ENCODE peak calls at places on chromosome 21, in five cellular contexts. One of them, this sample, is unnamed.

GRCh38 chr21:23016617-23017016 is 2018.4 kb downstream of the NCAM2 start:
- DNase-seq in H1: peak
- DNase-seq in H9: peak
- DNase-seq in neuronal stem cell: no peak
- DNase-seq in mesenchymal stem cell: no peak
- DNase-seq in this sample: no peak

GRCh38 chr21:42566524-42567180 is 53.0 kb downstream of the SLC37A1 start:
- DNase-seq in H1: no peak
- DNase-seq in H9: no peak
- DNase-seq in neuronal stem cell: no peak
- DNase-seq in mesenchymal stem cell: no peak
- DNase-seq in this sample: no peak

GRCh38 chr21:31293986-31294385 is 50.1 kb downstream of the TIAM1 start:
- DNase-seq in H1: no peak
- DNase-seq in H9: no peak
- DNase-seq in neuronal stem cell: peak
- DNase-seq in mesenchymal stem cell: peak
- DNase-seq in this sample: peak

GRCh38 chr21:30482130-30482529 is 2.0 kb upstream of the KRTAP19-1 start:
- DNase-seq in H1: no peak
- DNase-seq in H9: no peak
- DNase-seq in neuronal stem cell: no peak
- DNase-seq in mesenchymal stem cell: no peak
- DNase-seq in this sample: no peak

GRCh38 chr21:42513151-42513984 is at the start of gene SLC37A1:
- DNase-seq in H1: no peak
- DNase-seq in H9: peak
- DNase-seq in neuronal stem cell: no peak
- DNase-seq in mesenchymal stem cell: no peak
- DNase-seq in this sample: peak

GRCh38 chr21:7947422-7947821 is 2574.0 kb upstream of the TPTE start:
- DNase-seq in H1: no peak
- DNase-seq in H9: no peak
- DNase-seq in neuronal stem cell: no peak
- DNase-seq in mesenchymal stem cell: no peak
- DNase-seq in this sample: no peak

GRCh38 chr21:36263797-36264196 is 56.2 kb upstream of the MORC3 start:
- DNase-seq in H1: no peak
- DNase-seq in H9: no peak
- DNase-seq in neuronal stem cell: no peak
- DNase-seq in mesenchymal stem cell: no peak
- DNase-seq in this sample: no peak

GRCh38 chr21:42992943-42993712 is 18.8 kb downstream of the PKNOX1 start:
- DNase-seq in H1: no peak
- DNase-seq in H9: no peak
- DNase-seq in neuronal stem cell: no peak
- DNase-seq in mesenchymal stem cell: peak
- DNase-seq in this sample: no peak

GRCh38 chr21:45990049-45990711 is 8.6 kb downstream of the COL6A1 start:
- DNase-seq in H1: no peak
- DNase-seq in H9: no peak
- DNase-seq in neuronal stem cell: no peak
- DNase-seq in mesenchymal stem cell: no peak
- DNase-seq in this sample: no peak

GRCh38 chr21:14741237-14741636 is 195.1 kb upstream of the SAMSN1 start:
- DNase-seq in H1: no peak
- DNase-seq in H9: no peak
- DNase-seq in neuronal stem cell: no peak
- DNase-seq in mesenchymal stem cell: no peak
- DNase-seq in this sample: peak

GRCh38 chr21:28538987-28539622 is 453.6 kb downstream of the LTN1 start:
- DNase-seq in H1: no peak
- DNase-seq in H9: no peak
- DNase-seq in neuronal stem cell: no peak
- DNase-seq in mesenchymal stem cell: peak
- DNase-seq in this sample: peak

GRCh38 chr21:31901342-31901741 is 28.5 kb downstream of the HUNK start:
- DNase-seq in H1: no peak
- DNase-seq in H9: no peak
- DNase-seq in neuronal stem cell: no peak
- DNase-seq in mesenchymal stem cell: no peak
- DNase-seq in this sample: no peak

GRCh38 chr21:42833439-42833815 is 45.9 kb downstream of the WDR4 start:
- DNase-seq in H1: no peak
- DNase-seq in H9: peak
- DNase-seq in neuronal stem cell: no peak
- DNase-seq in mesenchymal stem cell: peak
- DNase-seq in this sample: peak

GRCh38 chr21:46675595-46676280 is 40.3 kb downstream of the PRMT2 start:
- DNase-seq in H1: no peak
- DNase-seq in H9: no peak
- DNase-seq in neuronal stem cell: no peak
- DNase-seq in mesenchymal stem cell: no peak
- DNase-seq in this sample: no peak

GRCh38 chr21:15221799-15222386 is 157.1 kb upstream of the NRIP1 start:
- DNase-seq in H1: peak
- DNase-seq in H9: peak
- DNase-seq in neuronal stem cell: peak
- DNase-seq in mesenchymal stem cell: peak
- DNase-seq in this sample: no peak

GRCh38 chr21:42149656-42150457 is 69.1 kb upstream of the ABCG1 start:
- DNase-seq in H1: no peak
- DNase-seq in H9: peak
- DNase-seq in neuronal stem cell: no peak
- DNase-seq in mesenchymal stem cell: no peak
- DNase-seq in this sample: no peak

GRCh38 chr21:40901690-40902089 is 54.7 kb upstream of the DSCAM start:
- DNase-seq in H1: no peak
- DNase-seq in H9: no peak
- DNase-seq in neuronal stem cell: no peak
- DNase-seq in mesenchymal stem cell: no peak
- DNase-seq in this sample: no peak

GRCh38 chr21:31294691-31295090 is 49.4 kb downstream of the TIAM1 start:
- DNase-seq in H1: no peak
- DNase-seq in H9: no peak
- DNase-seq in neuronal stem cell: no peak
- DNase-seq in mesenchymal stem cell: no peak
- DNase-seq in this sample: no peak

GRCh38 chr21:18722193-18722592 is 318.6 kb upstream of the TMPRSS15 start:
- DNase-seq in H1: no peak
- DNase-seq in H9: no peak
- DNase-seq in neuronal stem cell: no peak
- DNase-seq in mesenchymal stem cell: no peak
- DNase-seq in this sample: no peak

GRCh38 chr21:36245649-36246048 is 74.3 kb upstream of the MORC3 start:
- DNase-seq in H1: no peak
- DNase-seq in H9: peak
- DNase-seq in neuronal stem cell: no peak
- DNase-seq in mesenchymal stem cell: no peak
- DNase-seq in this sample: no peak

GRCh38 chr21:36747815-36748381 is 49.0 kb downstream of the SIM2 start:
- DNase-seq in H1: no peak
- DNase-seq in H9: peak
- DNase-seq in neuronal stem cell: peak
- DNase-seq in mesenchymal stem cell: peak
- DNase-seq in this sample: peak

GRCh38 chr21:28235169-28235892 is 757.3 kb downstream of the LTN1 start:
- DNase-seq in H1: no peak
- DNase-seq in H9: peak
- DNase-seq in neuronal stem cell: no peak
- DNase-seq in mesenchymal stem cell: no peak
- DNase-seq in this sample: no peak

GRCh38 chr21:33059319-33059894 is 10.5 kb upstream of the OLIG1 start:
- DNase-seq in H1: no peak
- DNase-seq in H9: no peak
- DNase-seq in neuronal stem cell: no peak
- DNase-seq in mesenchymal stem cell: no peak
- DNase-seq in this sample: peak

GRCh38 chr21:33061233-33061632 is 8.7 kb upstream of the OLIG1 start:
- DNase-seq in H1: no peak
- DNase-seq in H9: no peak
- DNase-seq in neuronal stem cell: no peak
- DNase-seq in mesenchymal stem cell: no peak
- DNase-seq in this sample: no peak

GRCh38 chr21:33053986-33054385 is 16.0 kb upstream of the OLIG1 start:
- DNase-seq in H1: no peak
- DNase-seq in H9: no peak
- DNase-seq in neuronal stem cell: no peak
- DNase-seq in mesenchymal stem cell: no peak
- DNase-seq in this sample: no peak

GRCh38 chr21:33058468-33059318 is 11.2 kb upstream of the OLIG1 start:
- DNase-seq in H1: no peak
- DNase-seq in H9: no peak
- DNase-seq in neuronal stem cell: no peak
- DNase-seq in mesenchymal stem cell: no peak
- DNase-seq in this sample: no peak

DNA sequence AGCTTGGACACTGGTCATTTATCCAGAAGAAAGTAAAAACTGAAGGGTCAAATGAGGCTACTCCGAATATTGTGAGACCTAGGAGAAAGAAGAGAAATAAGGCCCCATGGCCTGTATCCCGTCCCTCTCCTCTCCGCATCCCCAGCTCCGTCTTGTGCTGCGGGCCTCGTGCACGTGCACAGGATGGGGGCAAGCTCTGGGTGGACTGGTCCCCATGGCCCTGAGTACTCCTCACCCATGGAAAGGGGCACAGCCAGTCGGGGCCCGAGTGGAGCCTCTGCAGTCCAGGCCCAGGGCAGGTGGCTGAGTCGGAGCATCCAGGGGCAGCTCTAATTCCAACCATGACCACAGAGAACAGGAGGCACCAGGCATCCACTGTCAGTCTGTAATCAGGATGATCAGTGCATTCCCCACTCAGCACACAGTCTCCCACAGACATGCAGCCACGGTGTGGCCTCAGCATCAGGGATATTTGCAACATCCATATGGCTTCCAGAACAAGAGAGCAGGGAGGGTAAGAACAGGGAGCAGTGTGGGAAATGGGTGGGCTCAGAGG is 12.5 kb upstream of the OLIG1 start:
- DNase-seq in H1: no peak
- DNase-seq in H9: no peak
- DNase-seq in neuronal stem cell: no peak
- DNase-seq in mesenchymal stem cell: no peak
- DNase-seq in this sample: no peak
- H2BK12ac ChIP-seq in H1: no peak
- H2BK12ac ChIP-seq in H9: no peak
- H2BK12ac ChIP-seq in neuronal stem cell: no peak
- H2BK12ac ChIP-seq in mesenchymal stem cell: no peak
- H2BK12ac ChIP-seq in this sample: no peak

DNA sequence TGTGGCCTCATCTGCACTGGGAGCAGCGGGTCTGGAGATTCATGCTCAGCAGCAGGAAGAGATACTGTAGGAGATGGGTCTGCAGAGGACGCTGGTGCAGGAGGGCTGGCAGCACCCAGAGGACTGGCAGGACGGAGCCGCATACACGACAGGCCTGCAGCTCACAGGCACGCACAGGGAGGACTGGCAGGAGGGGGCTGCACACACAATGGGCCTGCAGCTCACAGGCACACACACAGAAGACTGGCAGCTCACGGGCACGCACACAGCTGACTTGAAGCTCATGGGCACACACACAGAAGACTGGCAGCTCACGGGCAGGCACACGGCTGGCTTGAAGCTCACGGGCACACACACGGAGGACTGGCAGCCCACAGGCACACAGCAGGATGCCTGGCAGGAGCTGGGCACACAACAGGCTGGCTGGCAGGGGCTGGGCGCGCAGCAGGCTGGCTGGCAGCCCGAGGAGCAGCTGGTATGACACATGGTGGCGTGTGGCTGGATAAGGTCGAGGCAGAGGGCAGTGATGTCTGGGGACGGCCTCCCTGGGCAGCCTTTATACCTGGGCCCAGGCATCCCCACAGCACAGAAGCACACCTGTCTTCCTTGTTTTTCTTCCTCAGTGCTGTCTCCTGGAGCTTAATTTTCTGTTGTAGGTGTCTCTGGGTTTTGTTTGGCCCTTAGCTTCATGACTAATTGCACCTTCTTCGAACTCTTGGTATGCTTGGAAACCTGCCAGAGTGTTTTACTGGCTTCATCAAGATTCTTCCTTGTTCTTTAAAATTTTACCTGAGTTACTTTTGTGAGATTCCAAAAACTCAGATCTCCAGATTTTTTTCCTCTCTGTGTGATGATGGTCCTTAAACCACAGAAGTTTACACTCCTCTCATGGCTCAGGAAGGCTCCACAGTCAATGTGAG is at the start of gene KRTAP12-2:
- DNase-seq in H1: no peak
- DNase-seq in H9: peak
- DNase-seq in neuronal stem cell: no peak
- DNase-seq in mesenchymal stem cell: no peak
- DNase-seq in this sample: no peak
- H3K18ac ChIP-seq in H1: no peak
- H3K18ac ChIP-seq in H9: no peak
- H3K18ac ChIP-seq in neuronal stem cell: peak
- H3K18ac ChIP-seq in mesenchymal stem cell: no peak
- H3K18ac ChIP-seq in this sample: no peak

DNA sequence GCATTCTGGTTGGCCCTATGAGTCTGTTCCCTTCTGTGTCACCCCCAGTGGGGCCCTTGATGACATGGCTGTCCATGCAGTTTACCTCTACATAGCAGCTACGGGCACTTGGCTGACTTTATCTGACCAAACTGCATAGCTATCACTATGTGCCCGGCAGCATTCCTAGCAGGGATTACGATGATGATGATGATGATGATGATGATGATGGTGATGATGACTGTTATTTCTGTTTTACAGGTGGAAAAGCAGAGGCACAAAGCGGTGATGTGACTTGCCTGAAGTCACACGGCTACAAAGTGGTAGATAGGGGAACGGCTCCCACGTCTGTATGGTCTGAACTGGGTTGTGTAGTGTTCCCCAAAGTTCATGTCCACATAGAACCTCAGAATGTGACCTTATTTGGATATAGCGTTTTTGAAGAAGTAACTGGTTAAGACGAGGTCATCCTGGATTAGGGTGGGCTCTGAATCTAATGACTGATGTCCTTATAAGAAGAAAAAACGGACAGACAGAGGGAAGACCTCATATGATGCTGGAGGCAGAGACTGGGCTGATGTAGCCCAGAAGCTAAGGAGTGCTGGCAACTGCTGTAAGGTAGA is 57.6 kb downstream of the RUNX1 start:
- DNase-seq in H1: no peak
- DNase-seq in H9: no peak
- DNase-seq in neuronal stem cell: no peak
- DNase-seq in mesenchymal stem cell: no peak
- DNase-seq in this sample: no peak
- H2BK120ac ChIP-seq in H1: no peak
- H2BK120ac ChIP-seq in H9: no peak
- H2BK120ac ChIP-seq in neuronal stem cell: no peak
- H2BK120ac ChIP-seq in mesenchymal stem cell: no peak
- H2BK120ac ChIP-seq in this sample: no peak

DNA sequence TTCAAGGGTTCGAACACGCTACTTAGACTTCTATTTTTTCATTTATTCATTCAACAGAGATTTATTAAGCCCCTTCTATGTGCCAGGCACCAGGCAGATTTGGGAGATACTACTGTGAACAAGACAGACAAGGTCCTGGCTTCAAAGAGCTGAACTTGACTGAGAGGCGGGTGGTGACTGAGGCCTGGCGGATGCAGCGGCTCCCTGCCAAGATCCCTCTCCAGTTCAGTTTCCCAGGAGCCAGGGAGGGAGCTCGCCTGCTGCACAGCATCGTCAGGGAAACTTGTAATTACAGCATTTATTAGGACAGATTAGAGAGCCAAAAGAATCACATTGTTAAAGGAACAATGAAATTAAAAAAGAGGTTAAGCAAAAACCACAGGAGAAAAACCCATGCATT is 55.3 kb downstream of the ETS2 start:
- DNase-seq in H1: no peak
- DNase-seq in H9: no peak
- DNase-seq in neuronal stem cell: no peak
- DNase-seq in mesenchymal stem cell: no peak
- DNase-seq in this sample: no peak
- H2BK12ac ChIP-seq in H1: no peak
- H2BK12ac ChIP-seq in H9: no peak
- H2BK12ac ChIP-seq in neuronal stem cell: no peak
- H2BK12ac ChIP-seq in mesenchymal stem cell: peak
- H2BK12ac ChIP-seq in this sample: no peak

This sample was measured in trophoblast cell.